ENCODE peak calls at places on chromosome 9, in seven cellular contexts. C is dermis microvascular lymphatic vessel endothelial cell; X is PC-9; S is activated CD4-positive, alpha-beta T cell treated with anti-CD3 and anti-CD28 coated beads, Interleukin-2, amount 50 U/mL, for 48 hours; P is H4; L is NCI-H1417; T is activated T-helper 1 cell treated with Interleukin-2 at 50 U/mL for 16 hours. H is an unnamed sample.

GRCh38 chr9:133955821-133956411 is 36.2 kb downstream of the VAV2 start:
- DNase-seq in C (peak; percentile 49), X (no peak), S (peak; percentile 4), P (no peak), L (no peak), T (no peak), H (no peak)

GRCh38 chr9:133770076-133770777 is 32.1 kb upstream of the SARDH start:
- DNase-seq in C (no peak), X (no peak), S (no peak), P (no peak), L (no peak), T (no peak), H (no peak)

GRCh38 chr9:69519470-69520240 is 152.5 kb downstream of the APBA1 start:
- DNase-seq in C (peak; percentile 21), X (no peak), S (no peak), P (no peak), L (no peak), T (no peak), H (no peak)

GRCh38 chr9:81417885-81418284 is 271.5 kb downstream of the TLE1 start:
- DNase-seq in C (no peak), X (no peak), S (no peak), P (no peak), L (no peak), T (no peak), H (no peak)

GRCh38 chr9:14846871-14847311 is 63.3 kb downstream of the FREM1 start:
- DNase-seq in C (peak; percentile 34), X (no peak), S (peak; percentile 65), P (peak; percentile 45), L (peak; percentile 9), T (peak; percentile 6), H (peak; percentile 52)

GRCh38 chr9:33297455-33297854 is 7.1 kb downstream of the NFX1 start:
- DNase-seq in C (peak; percentile 53), X (no peak), S (no peak), P (no peak), L (peak; percentile 1), T (no peak), H (peak; percentile 38)

GRCh38 chr9:72884521-72884920 is 68.3 kb downstream of the ALDH1A1 start:
- DNase-seq in C (no peak), X (no peak), S (no peak), P (no peak), L (no peak), T (no peak), H (no peak)

GRCh38 chr9:136710543-136710942 is 1.8 kb upstream of the DIPK1B start:
- DNase-seq in C (no peak), X (no peak), S (no peak), P (no peak), L (no peak), T (no peak), H (no peak)

GRCh38 chr9:117002686-117003085 is 315.6 kb downstream of the TRIM32 start:
- DNase-seq in C (no peak), X (no peak), S (no peak), P (no peak), L (no peak), T (no peak), H (no peak)

GRCh38 chr9:22049411-22049810 is 40.3 kb upstream of the CDKN2B start:
- DNase-seq in C (peak; percentile 8), X (no peak), S (no peak), P (no peak), L (no peak), T (no peak), H (no peak)